ENCODE peak calls at places on chromosome 19, in five cellular contexts. M is stimulated activated CD8-positive, alpha-beta memory T cell treated with anti-CD3 and anti-CD28 coated beads, Interleukin-4, amount 100 ng/mL, for 1 hour; L is NCI-H748 treated with DMSO at 0.1 percent for 48 hours; R is thoracic aorta; N is mesenteric fat pad. B is an unnamed sample.

GRCh38 chr19:30326076-30326710 is 46.0 kb upstream of the ZNF536 start:
- DNase-seq in M (no peak), R (no peak), L (no peak), N (peak; percentile 57), B (no peak)

GRCh38 chr19:38076337-38076736 is 147.7 kb downstream of the DPF1 start:
- DNase-seq in M (no peak), R (no peak), N (no peak), L (peak; percentile 30), B (no peak)

GRCh38 chr19:5048727-5049553 is 80.0 kb downstream of the KDM4B start:
- DNase-seq in L (no peak), M (no peak), N (no peak), R (peak; percentile 35), B (no peak)

GRCh38 chr19:38932425-38933179 is 1.9 kb downstream of the MRPS12 start:
- DNase-seq in L (no peak), M (no peak), N (no peak), R (no peak), B (no peak)

GRCh38 chr19:47735131-47735530 is 10.2 kb upstream of the NOP53 start:
- DNase-seq in L (no peak), R (no peak), M (no peak), N (no peak), B (no peak)

GRCh38 chr19:7928741-7929701 is 3.1 kb upstream of the CTXN1 start:
- DNase-seq in R (no peak), M (no peak), N (no peak), L (no peak), B (no peak)

GRCh38 chr19:14091885-14092462 is 1.4 kb upstream of the SAMD1 start:
- DNase-seq in R (no peak), L (no peak), N (no peak), M (no peak), B (no peak)

GRCh38 chr19:14612657-14613056 is 29.8 kb downstream of the CLEC17A start:
- DNase-seq in L (no peak), M (no peak), R (no peak), N (no peak), B (no peak)

GRCh38 chr19:50632151-50632835 is 7.4 kb downstream of the SYT3 start:
- DNase-seq in L (no peak), R (no peak), N (no peak), M (no peak), B (no peak)

GRCh38 chr19:42412661-42413076 is 14.5 kb downstream of the LIPE start:
- DNase-seq in M (no peak), R (no peak), L (no peak), N (no peak), B (no peak)

GRCh38 chr19:42201489-42202289 is 15.8 kb downstream of the DEDD2 start:
- DNase-seq in L (no peak), R (no peak), N (no peak), M (no peak), B (no peak)

GRCh38 chr19:41548954-41549688 is 26.8 kb upstream of the CEACAM21 start:
- DNase-seq in N (no peak), M (no peak), R (no peak), L (no peak), B (no peak)

GRCh38 chr19:9060559-9061340 is 26.1 kb upstream of the OR1M1 start:
- DNase-seq in N (no peak), R (no peak), M (no peak), L (no peak), B (no peak)

GRCh38 chr19:7779631-7780486 is 16.8 kb downstream of the CLEC4M start:
- DNase-seq in L (no peak), M (no peak), R (no peak), N (peak; percentile 76), B (no peak)

GRCh38 chr19:35073941-35074340 is 32.4 kb downstream of the HPN start:
- DNase-seq in R (no peak), M (no peak), L (no peak), N (no peak), B (no peak)

GRCh38 chr19:15702590-15702930 is 25.3 kb upstream of the OR10H2 start:
- DNase-seq in R (no peak), M (no peak), L (peak; percentile 27), N (no peak), B (no peak)

GRCh38 chr19:15587663-15588062 is 27.4 kb upstream of the CYP4F8 start:
- DNase-seq in M (no peak), L (no peak), R (no peak), N (no peak), B (no peak)